ENCODE peak calls at places on chromosomes 4 and X, in five cellular contexts. N is body of pancreas; C is A673; G is CD8-positive, alpha-beta memory T cell; S is iPS DF 6.9. U is an unnamed sample. For H3K4me1, the result is how much of the 10 kb centered on the place peaks cover.

GRCh38 chr4:65791807-65792308 is 121.6 kb upstream of the EPHA5 start:
- DNase-seq in N (peak), C (peak), G (no peak), S (no peak), U (peak)

GRCh38 chr4:150794706-150795105 is 212.8 kb downstream of the MAB21L2 start:
- DNase-seq in N (no peak), C (no peak), G (no peak), S (no peak), U (no peak)

GRCh38 chr4:24514808-24515207 is 69.5 kb downstream of the DHX15 start:
- DNase-seq in N (no peak), C (no peak), G (no peak), S (no peak), U (peak)

GRCh38 chr4:127922226-127922625 is 41.5 kb downstream of the PLK4 start:
- DNase-seq in N (no peak), C (no peak), G (no peak), S (no peak), U (no peak)

GRCh38 chrX:46574337-46574940 is 874 bp downstream of the CHST7 start:
- DNase-seq in N (peak), C (peak), G (no peak), S (no peak), U (peak)

GRCh38 chr4:130653842-130654241 is 1557.9 kb downstream of the C4orf33 start:
- DNase-seq in N (no peak), C (no peak), G (no peak), S (no peak), U (no peak)

GRCh38 chr4:58515206-58515605 is 1405.0 kb upstream of the IGFBP7 start:
- DNase-seq in N (no peak), C (no peak), G (no peak), S (no peak), U (no peak)

GRCh38 chr4:116391020-116391419 is 694.4 kb downstream of the TRAM1L1 start:
- DNase-seq in N (no peak), C (no peak), G (no peak), S (no peak), U (no peak)

GRCh38 chrX:114344756-114345155 is 239.1 kb upstream of the HTR2C start:
- DNase-seq in N (no peak), C (peak), G (no peak), S (no peak), U (peak)

GRCh38 chr4:56147371-56147770 is 198.6 kb downstream of the CEP135 start:
- DNase-seq in N (no peak), C (no peak), G (no peak), S (no peak), U (peak)

GRCh38 chrX:153818571-153819397 is 11.6 kb downstream of the PDZD4 start:
- DNase-seq in N (peak), C (peak), G (peak), S (no peak), U (peak)

GRCh38 chrX:97494756-97495372 is 611.2 kb downstream of the RPA4 start:
- DNase-seq in N (no peak), C (no peak), G (no peak), S (no peak), U (no peak)

GRCh38 chr4:47383829-47384427 is 79.6 kb downstream of the COMMD8 start:
- DNase-seq in N (no peak), C (peak), G (peak), S (no peak), U (peak)

GRCh38 chr4:27189683-27190082 is 329.0 kb downstream of the STIM2 start:
- DNase-seq in N (no peak), C (no peak), G (no peak), S (no peak), U (no peak)

GRCh38 chrX:1072637-1073377 is 139.6 kb downstream of the CRLF2 start:
- DNase-seq in N (no peak), C (peak), G (no peak), S (no peak), U (no peak)

GRCh38 chr4:20378181-20378580 is 126.5 kb downstream of the SLIT2 start:
- DNase-seq in N (no peak), C (no peak), G (no peak), S (no peak), U (no peak)

GRCh38 chr4:38837849-38838248 is 18.8 kb downstream of the TLR6 start:
- DNase-seq in N (no peak), C (no peak), G (peak), S (no peak), U (peak)

GRCh38 chrX:151359931-151360871 is 36.8 kb upstream of the VMA21 start:
- DNase-seq in N (peak), C (peak), G (peak), S (no peak), U (peak)

GRCh38 chr4:66097271-66097670 is 427.0 kb upstream of the EPHA5 start:
- DNase-seq in N (no peak), C (no peak), G (no peak), S (no peak), U (no peak)

GRCh38 chr4:152693875-152694274 is 14.1 kb upstream of the TMEM154 start:
- DNase-seq in N (no peak), C (no peak), G (no peak), S (no peak), U (no peak)
- H3K27ac ChIP-seq in N (no peak), C (no peak), G (no peak), S (no peak), U (no peak)

DNA sequence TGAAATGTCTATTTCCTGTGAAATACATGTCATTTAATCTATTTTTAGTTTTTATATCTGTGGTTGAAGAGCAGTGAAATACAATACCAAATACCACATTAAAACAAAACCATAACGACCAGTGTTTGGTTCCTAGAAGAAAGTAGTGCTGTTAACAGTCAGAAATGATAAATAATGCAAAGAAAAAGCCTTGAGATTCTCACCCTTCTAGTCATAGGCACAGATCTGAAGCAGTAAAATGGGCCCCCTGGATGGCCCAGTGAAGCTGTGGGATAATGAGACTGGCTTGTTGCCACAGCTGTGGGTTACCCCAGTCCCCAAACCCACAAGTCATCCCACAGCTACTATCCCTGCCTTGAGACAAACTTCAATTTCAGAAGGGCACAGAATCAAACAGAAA is 137.3 kb upstream of the RPL34 start:
- DNase-seq in N (no peak), C (peak), G (peak), S (no peak), U (no peak)
- H3K4me3 ChIP-seq in N (no peak), C (no peak), G (peak), S (no peak), U (no peak)

DNA sequence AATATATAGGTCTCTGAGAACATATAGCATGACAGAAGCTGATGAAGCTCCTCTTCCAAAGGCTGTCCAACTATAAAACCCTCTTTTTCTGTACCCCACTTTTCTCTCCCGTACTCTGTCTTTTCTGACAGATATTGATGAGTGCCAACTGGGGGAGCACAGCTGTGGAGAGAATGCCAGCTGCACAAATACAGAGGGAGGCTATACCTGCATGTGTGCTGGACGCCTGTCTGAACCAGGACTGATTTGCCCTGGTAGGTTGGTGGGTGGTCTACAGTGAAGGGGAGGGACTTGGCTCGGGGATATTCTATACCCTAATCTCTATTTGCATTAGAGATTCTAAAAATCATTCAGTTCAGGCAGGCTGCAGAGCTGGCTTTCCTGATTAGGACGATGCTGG is 80.4 kb downstream of the EGF start:
- DNase-seq in N (no peak), C (no peak), G (no peak), S (no peak), U (no peak)
- H3K4me1 ChIP-seq in N (under half), C (under half), G (under half), S (under half), U (under half)

GRCh38 chr4:84939111-84939510 is 27.4 kb downstream of the WDFY3 start:
- DNase-seq in N (no peak), C (no peak), G (no peak), S (no peak), U (no peak)
- H3K27ac ChIP-seq in N (no peak), C (no peak), G (no peak), S (no peak), U (peak)

GRCh38 chr4:89681219-89681618 is 155.7 kb downstream of the SNCA start:
- DNase-seq in N (no peak), C (no peak), G (no peak), S (peak), U (no peak)
- H3K4me3 ChIP-seq in N (no peak), C (no peak), G (no peak), S (peak), U (no peak)

DNA sequence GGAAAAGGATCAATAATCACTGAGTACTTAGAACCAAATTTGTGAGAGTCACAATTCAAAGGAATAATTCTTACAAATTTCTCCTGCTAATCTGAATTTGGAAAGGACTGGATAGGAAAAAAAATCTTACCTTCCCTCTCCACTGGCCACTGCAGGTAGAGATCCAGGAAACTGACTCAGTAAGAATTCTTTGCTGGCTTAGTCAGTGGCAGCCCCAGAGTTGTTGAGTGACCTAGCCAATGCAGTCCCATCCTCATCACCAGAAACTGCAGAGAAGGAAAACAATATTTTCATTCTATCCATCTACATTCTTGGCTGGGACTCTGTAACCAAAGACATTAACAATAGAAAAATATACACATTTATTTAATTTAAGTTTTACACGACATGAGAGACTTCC is 572.0 kb downstream of the ADGRL3 start:
- DNase-seq in N (no peak), C (no peak), G (no peak), S (no peak), U (no peak)
- H3K4me1 ChIP-seq in N (under half), C (under half), G (under half), S (under half), U (under half)

GRCh38 chrX:13088155-13088485 is 43.7 kb upstream of the FAM9C start:
- DNase-seq in N (no peak), C (no peak), G (no peak), S (no peak), U (no peak)
- H3K27ac ChIP-seq in N (no peak), C (no peak), G (peak), S (no peak), U (no peak)

GRCh38 chr4:105710012-105710600 is 1.5 kb downstream of the GSTCD start:
- DNase-seq in N (no peak), C (peak), G (no peak), S (no peak), U (no peak)
- H3K4me3 ChIP-seq in N (no peak), C (peak), G (no peak), S (no peak), U (peak)

GRCh38 chr4:76611611-76612010 is 176.6 kb downstream of the SHROOM3 start:
- DNase-seq in N (peak), C (no peak), G (no peak), S (no peak), U (peak)
- H3K4me1 ChIP-seq in N (half or more), C (under half), G (under half), S (under half), U (half or more)

DNA sequence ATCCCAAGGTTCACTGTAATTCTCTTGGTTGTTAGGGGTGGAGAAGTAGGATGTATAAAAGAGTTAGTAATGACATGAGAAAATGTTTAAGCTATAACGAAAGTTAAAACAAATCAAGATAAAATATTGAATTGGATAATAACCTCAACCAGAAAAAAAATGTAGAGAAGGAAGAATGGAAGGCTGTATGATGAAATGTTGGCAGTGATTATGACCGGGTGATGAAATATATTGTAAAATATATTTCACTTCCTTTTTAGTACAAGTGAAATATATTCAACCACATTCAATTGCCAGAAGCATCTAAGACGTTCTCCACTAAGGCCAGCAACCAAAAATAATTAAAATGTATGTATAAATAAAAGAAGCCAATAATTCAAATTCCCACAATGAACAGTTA is 309.3 kb upstream of the FGF13 start:
- DNase-seq in N (no peak), C (no peak), G (no peak), S (no peak), U (no peak)
- H3K27ac ChIP-seq in N (no peak), C (peak), G (no peak), S (no peak), U (no peak)